ENCODE peak calls at places on chromosomes 11 and 22, in five cellular contexts. G is mucosa of descending colon; K is right cardiac atrium; L is stimulated activated memory B cell treated with anti-CD40 and anti-IgM and Interleukin-4, amounts not matched to agents 10 μg/mL and 1 μg/mL and 100 μg/mL, for 72 hours; D is CD8-positive, alpha-beta T cell. F is an unnamed sample.

GRCh38 chr11:1759851-1760220 is 3.9 kb downstream of the CTSD start:
- ATAC-seq in G (no peak), K (no peak), L (no peak), D (no peak), F (no peak)

GRCh38 chr11:83193315-83194283 is at the start of gene ANKRD42:
- ATAC-seq in G (peak; percentile 96), K (peak; percentile 97), L (peak; percentile 92), D (peak; percentile 67), F (peak; percentile 92)

GRCh38 chr11:15213471-15214231 is 98.9 kb downstream of the INSC start:
- ATAC-seq in G (peak; percentile 93), K (no peak), L (no peak), D (no peak), F (no peak)

GRCh38 chr11:13261600-13262061 is 16.0 kb upstream of the BMAL1 start:
- ATAC-seq in G (peak; percentile 70), K (peak; percentile 93), L (no peak), D (no peak), F (no peak)

GRCh38 chr11:126901783-126902182 is 98.8 kb downstream of the KIRREL3 start:
- ATAC-seq in G (peak; percentile 52), K (no peak), L (no peak), D (no peak), F (no peak)

GRCh38 chr22:47049078-47049609 is 286.7 kb downstream of the TBC1D22A start:
- ATAC-seq in G (no peak), K (no peak), L (peak; percentile 52), D (no peak), F (no peak)

GRCh38 chr22:30004101-30004500 is 76.2 kb upstream of the HORMAD2 start:
- ATAC-seq in G (no peak), K (no peak), L (no peak), D (no peak), F (no peak)

GRCh38 chr11:113603277-113604059 is 102.6 kb downstream of the TMPRSS5 start:
- ATAC-seq in G (no peak), K (peak; percentile 94), L (no peak), D (no peak), F (no peak)

GRCh38 chr11:70700871-70701270 is 302.5 kb downstream of the CTTN start:
- ATAC-seq in G (no peak), K (no peak), L (no peak), D (no peak), F (no peak)

GRCh38 chr22:22754961-22755777 is 110.8 kb downstream of the GGTLC2 start:
- ATAC-seq in G (no peak), K (no peak), L (no peak), D (no peak), F (no peak)

GRCh38 chr11:48093795-48094642 is 113.7 kb downstream of the PTPRJ start:
- ATAC-seq in G (peak; percentile 62), K (peak; percentile 78), L (peak; percentile 84), D (no peak), F (peak; percentile 60)

GRCh38 chr11:133978816-133979215 is 22.0 kb upstream of the IGSF9B start:
- ATAC-seq in G (no peak), K (no peak), L (no peak), D (no peak), F (peak; percentile 88)

GRCh38 chr11:130031945-130032344 is 29.3 kb upstream of the PRDM10 start:
- ATAC-seq in G (no peak), K (no peak), L (no peak), D (no peak), F (no peak)

GRCh38 chr11:22703040-22703439 is 36.6 kb downstream of the GAS2 start:
- ATAC-seq in G (peak; percentile 91), K (peak; percentile 69), L (no peak), D (no peak), F (peak; percentile 95)

GRCh38 chr11:130202818-130203671 is 43.5 kb downstream of the ST14 start:
- ATAC-seq in G (no peak), K (no peak), L (peak; percentile 65), D (no peak), F (no peak)

GRCh38 chr11:86658534-86658933 is 13.9 kb downstream of the ME3 start:
- ATAC-seq in G (no peak), K (no peak), L (no peak), D (no peak), F (no peak)